ENCODE peak calls at places on chromosomes 6 and 20, in eight cellular contexts. One of them, this sample, is unnamed.

GRCh38 chr20:59977086-59977485 is 18.9 kb downstream of the CDH26 start:
- DNase-seq in HFF-Myc: no peak
- DNase-seq in HCT116: no peak
- DNase-seq in body of pancreas: no peak
- DNase-seq in BE2C: no peak
- DNase-seq in HFFc6: no peak
- DNase-seq in cardiac muscle cell: no peak
- DNase-seq in endothelial cell: no peak
- DNase-seq in this sample: no peak

GRCh38 chr20:45911486-45912343 is at the start of gene PLTP:
- DNase-seq in BE2C: peak; percentile 87
- DNase-seq in HFF-Myc: no peak
- DNase-seq in HCT116: no peak
- DNase-seq in HFFc6: peak; percentile 32
- DNase-seq in body of pancreas: peak; percentile 75
- DNase-seq in endothelial cell: peak; percentile 65
- DNase-seq in cardiac muscle cell: peak; percentile 86
- DNase-seq in this sample: peak; percentile 80

GRCh38 chr20:4726710-4727391 is 5.1 kb downstream of the PRND start:
- DNase-seq in endothelial cell: no peak
- DNase-seq in HFFc6: peak; percentile 80
- DNase-seq in cardiac muscle cell: peak; percentile 59
- DNase-seq in HCT116: no peak
- DNase-seq in HFF-Myc: peak; percentile 60
- DNase-seq in BE2C: no peak
- DNase-seq in body of pancreas: no peak
- DNase-seq in this sample: no peak

GRCh38 chr6:91376686-91377085 is 789.8 kb upstream of the MAP3K7 start:
- DNase-seq in HFFc6: no peak
- DNase-seq in HFF-Myc: no peak
- DNase-seq in endothelial cell: no peak
- DNase-seq in body of pancreas: peak; percentile 47
- DNase-seq in HCT116: no peak
- DNase-seq in BE2C: peak; percentile 74
- DNase-seq in cardiac muscle cell: no peak
- DNase-seq in this sample: no peak

GRCh38 chr20:58630063-58630462 is 21.0 kb upstream of the STX16 start:
- DNase-seq in body of pancreas: no peak
- DNase-seq in endothelial cell: no peak
- DNase-seq in HFFc6: peak; percentile 67
- DNase-seq in HFF-Myc: no peak
- DNase-seq in cardiac muscle cell: peak; percentile 52
- DNase-seq in BE2C: no peak
- DNase-seq in HCT116: no peak
- DNase-seq in this sample: no peak

GRCh38 chr20:32150291-32150848 is 40.9 kb downstream of the TM9SF4 start:
- DNase-seq in body of pancreas: no peak
- DNase-seq in HFF-Myc: no peak
- DNase-seq in BE2C: no peak
- DNase-seq in HCT116: no peak
- DNase-seq in HFFc6: no peak
- DNase-seq in endothelial cell: no peak
- DNase-seq in cardiac muscle cell: no peak
- DNase-seq in this sample: no peak

GRCh38 chr6:30880563-30881252 is 3.6 kb upstream of the DDR1 start:
- DNase-seq in HCT116: no peak
- DNase-seq in BE2C: no peak
- DNase-seq in body of pancreas: no peak
- DNase-seq in HFF-Myc: no peak
- DNase-seq in HFFc6: no peak
- DNase-seq in cardiac muscle cell: no peak
- DNase-seq in endothelial cell: no peak
- DNase-seq in this sample: peak; percentile 51

GRCh38 chr6:53691667-53692133 is 26.1 kb upstream of the KLHL31 start:
- DNase-seq in cardiac muscle cell: peak; percentile 19
- DNase-seq in BE2C: no peak
- DNase-seq in HFF-Myc: no peak
- DNase-seq in HCT116: no peak
- DNase-seq in HFFc6: no peak
- DNase-seq in endothelial cell: no peak
- DNase-seq in body of pancreas: no peak
- DNase-seq in this sample: no peak

GRCh38 chr6:44356432-44356950 is 14.0 kb downstream of the SPATS1 start:
- DNase-seq in HCT116: no peak
- DNase-seq in endothelial cell: no peak
- DNase-seq in cardiac muscle cell: no peak
- DNase-seq in BE2C: no peak
- DNase-seq in body of pancreas: no peak
- DNase-seq in HFFc6: no peak
- DNase-seq in HFF-Myc: no peak
- DNase-seq in this sample: no peak

GRCh38 chr20:60455272-60455671 is 497.0 kb downstream of the CDH26 start:
- DNase-seq in BE2C: no peak
- DNase-seq in body of pancreas: no peak
- DNase-seq in HCT116: no peak
- DNase-seq in endothelial cell: no peak
- DNase-seq in HFFc6: no peak
- DNase-seq in HFF-Myc: no peak
- DNase-seq in cardiac muscle cell: no peak
- DNase-seq in this sample: no peak

GRCh38 chr6:16319813-16320532 is 81.6 kb downstream of the GMPR start:
- DNase-seq in HFF-Myc: peak; percentile 79
- DNase-seq in endothelial cell: no peak
- DNase-seq in HCT116: peak; percentile 59
- DNase-seq in body of pancreas: peak; percentile 67
- DNase-seq in BE2C: peak; percentile 45
- DNase-seq in cardiac muscle cell: peak; percentile 89
- DNase-seq in HFFc6: peak; percentile 97
- DNase-seq in this sample: no peak

GRCh38 chr6:159978291-159979135 is 9.6 kb downstream of the IGF2R start:
- DNase-seq in body of pancreas: peak; percentile 73
- DNase-seq in endothelial cell: no peak
- DNase-seq in BE2C: no peak
- DNase-seq in HFF-Myc: no peak
- DNase-seq in HFFc6: no peak
- DNase-seq in HCT116: no peak
- DNase-seq in cardiac muscle cell: no peak
- DNase-seq in this sample: no peak

DNA sequence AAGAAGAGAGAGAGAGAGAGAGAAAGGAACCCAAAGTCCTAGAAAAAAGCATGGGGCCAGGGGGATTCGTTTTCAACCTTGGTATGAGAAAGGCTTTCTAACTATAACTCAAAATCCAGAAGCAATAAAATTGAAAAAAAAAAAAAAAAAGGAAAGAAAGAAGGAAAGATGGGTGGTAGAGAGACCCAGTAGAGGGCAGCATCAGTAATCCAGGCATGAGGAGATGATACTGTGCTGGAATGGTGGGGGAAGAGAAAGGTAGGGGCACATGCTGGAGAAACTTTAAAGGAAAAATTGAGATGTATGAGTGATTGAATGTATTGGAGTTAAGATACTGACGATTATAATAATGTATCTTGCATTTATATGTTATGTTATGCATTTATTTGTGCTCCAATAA is 1040.7 kb upstream of the FLRT3 start:
- DNase-seq in body of pancreas: no peak
- DNase-seq in HFFc6: no peak
- DNase-seq in HFF-Myc: no peak
- DNase-seq in endothelial cell: no peak
- DNase-seq in cardiac muscle cell: no peak
- DNase-seq in BE2C: no peak
- DNase-seq in HCT116: no peak
- DNase-seq in this sample: no peak
- TF ChIP-seq CTCF in body of pancreas: no peak
- TF ChIP-seq CTCF in HFFc6: no peak
- TF ChIP-seq CTCF in HFF-Myc: peak; percentile 33
- TF ChIP-seq CTCF in endothelial cell: no peak
- TF ChIP-seq CTCF in cardiac muscle cell: no peak
- TF ChIP-seq CTCF in BE2C: peak; percentile 58
- TF ChIP-seq CTCF in HCT116: no peak
- TF ChIP-seq CTCF in this sample: no peak

DNA sequence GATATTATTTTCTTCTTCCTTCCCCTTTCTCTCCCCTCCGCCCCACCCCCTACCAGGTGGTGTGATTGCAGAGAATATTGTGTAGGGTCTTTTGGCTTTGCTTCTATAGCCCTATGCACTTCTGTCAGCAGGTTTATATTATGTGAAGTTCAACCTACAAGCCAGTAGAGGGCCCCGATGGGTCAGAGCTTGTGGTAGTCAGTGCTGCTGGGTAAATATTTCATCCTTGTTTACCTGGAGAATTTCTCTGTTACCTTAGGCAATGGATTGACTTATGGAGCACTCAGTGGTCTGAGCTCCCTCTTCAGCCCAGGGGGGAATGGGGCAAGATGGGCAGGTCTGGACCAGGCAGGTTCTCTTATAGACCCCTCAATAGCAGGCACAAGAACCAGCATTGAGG is 720.9 kb downstream of the GRIK2 start:
- DNase-seq in BE2C: peak; percentile 37
- DNase-seq in endothelial cell: peak; percentile 16
- DNase-seq in cardiac muscle cell: no peak
- DNase-seq in HCT116: peak; percentile 6
- DNase-seq in body of pancreas: no peak
- DNase-seq in HFFc6: no peak
- DNase-seq in HFF-Myc: no peak
- DNase-seq in this sample: peak; percentile 6
- TF ChIP-seq CTCF in BE2C: peak; percentile 79
- TF ChIP-seq CTCF in endothelial cell: peak; percentile 55
- TF ChIP-seq CTCF in cardiac muscle cell: no peak
- TF ChIP-seq CTCF in HCT116: peak; percentile 32
- TF ChIP-seq CTCF in body of pancreas: no peak
- TF ChIP-seq CTCF in HFFc6: peak; percentile 53
- TF ChIP-seq CTCF in HFF-Myc: peak; percentile 22
- TF ChIP-seq CTCF in this sample: peak; percentile 37

GRCh38 chr20:39290575-39290974 is 328.4 kb downstream of the DHX35 start:
- DNase-seq in body of pancreas: no peak
- DNase-seq in endothelial cell: no peak
- DNase-seq in BE2C: no peak
- DNase-seq in cardiac muscle cell: no peak
- DNase-seq in HFF-Myc: no peak
- DNase-seq in HCT116: no peak
- DNase-seq in HFFc6: no peak
- DNase-seq in this sample: no peak

GRCh38 chr20:39289831-39290230 is 327.7 kb downstream of the DHX35 start:
- DNase-seq in body of pancreas: no peak
- DNase-seq in HFF-Myc: no peak
- DNase-seq in HCT116: no peak
- DNase-seq in BE2C: no peak
- DNase-seq in endothelial cell: no peak
- DNase-seq in cardiac muscle cell: no peak
- DNase-seq in HFFc6: no peak
- DNase-seq in this sample: no peak

GRCh38 chr20:39291301-39291700 is 329.2 kb downstream of the DHX35 start:
- DNase-seq in HCT116: no peak
- DNase-seq in endothelial cell: no peak
- DNase-seq in HFF-Myc: no peak
- DNase-seq in cardiac muscle cell: no peak
- DNase-seq in body of pancreas: no peak
- DNase-seq in BE2C: no peak
- DNase-seq in HFFc6: no peak
- DNase-seq in this sample: no peak

GRCh38 chr20:39292193-39292736 is 330.1 kb downstream of the DHX35 start:
- DNase-seq in body of pancreas: no peak
- DNase-seq in cardiac muscle cell: no peak
- DNase-seq in endothelial cell: no peak
- DNase-seq in HFFc6: no peak
- DNase-seq in BE2C: no peak
- DNase-seq in HFF-Myc: no peak
- DNase-seq in HCT116: no peak
- DNase-seq in this sample: no peak

DNA sequence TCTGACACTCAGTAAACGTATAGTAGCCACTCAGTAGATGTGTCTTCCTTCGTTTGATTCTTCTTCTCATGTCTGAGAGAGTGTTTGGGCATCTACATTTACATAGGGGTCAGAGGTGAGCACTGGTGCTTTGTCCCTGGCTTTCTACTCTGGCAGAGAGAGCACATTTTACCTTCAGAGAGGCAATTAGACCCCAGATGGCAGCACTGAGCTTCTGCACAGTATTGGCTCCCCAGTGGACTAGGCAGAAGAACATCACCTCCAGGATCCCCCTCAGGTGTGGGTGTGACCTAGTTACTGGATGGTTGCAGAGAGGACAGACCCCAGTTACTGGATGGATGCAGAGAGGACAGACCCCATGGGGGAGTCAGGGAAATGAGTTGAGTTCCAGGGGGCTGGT is 327.2 kb downstream of the DHX35 start:
- DNase-seq in HFF-Myc: no peak
- DNase-seq in body of pancreas: no peak
- DNase-seq in HFFc6: no peak
- DNase-seq in cardiac muscle cell: no peak
- DNase-seq in endothelial cell: no peak
- DNase-seq in BE2C: no peak
- DNase-seq in HCT116: no peak
- DNase-seq in this sample: no peak
- TF ChIP-seq CTCF in HFF-Myc: no peak
- TF ChIP-seq CTCF in body of pancreas: no peak
- TF ChIP-seq CTCF in HFFc6: no peak
- TF ChIP-seq CTCF in cardiac muscle cell: no peak
- TF ChIP-seq CTCF in endothelial cell: peak; percentile 20
- TF ChIP-seq CTCF in BE2C: peak; percentile 54
- TF ChIP-seq CTCF in HCT116: no peak
- TF ChIP-seq CTCF in this sample: peak; percentile 16

GRCh38 chr20:25139061-25139705 is 56.3 kb upstream of the ENTPD6 start:
- DNase-seq in body of pancreas: no peak
- DNase-seq in HFFc6: no peak
- DNase-seq in HCT116: peak; percentile 32
- DNase-seq in endothelial cell: no peak
- DNase-seq in cardiac muscle cell: no peak
- DNase-seq in HFF-Myc: no peak
- DNase-seq in BE2C: no peak
- DNase-seq in this sample: no peak
- TF ChIP-seq CTCF in body of pancreas: peak; percentile 16
- TF ChIP-seq CTCF in HFFc6: peak; percentile 15
- TF ChIP-seq CTCF in HCT116: peak; percentile 79
- TF ChIP-seq CTCF in endothelial cell: no peak
- TF ChIP-seq CTCF in cardiac muscle cell: no peak
- TF ChIP-seq CTCF in HFF-Myc: no peak
- TF ChIP-seq CTCF in BE2C: peak; percentile 14
- TF ChIP-seq CTCF in this sample: no peak

DNA sequence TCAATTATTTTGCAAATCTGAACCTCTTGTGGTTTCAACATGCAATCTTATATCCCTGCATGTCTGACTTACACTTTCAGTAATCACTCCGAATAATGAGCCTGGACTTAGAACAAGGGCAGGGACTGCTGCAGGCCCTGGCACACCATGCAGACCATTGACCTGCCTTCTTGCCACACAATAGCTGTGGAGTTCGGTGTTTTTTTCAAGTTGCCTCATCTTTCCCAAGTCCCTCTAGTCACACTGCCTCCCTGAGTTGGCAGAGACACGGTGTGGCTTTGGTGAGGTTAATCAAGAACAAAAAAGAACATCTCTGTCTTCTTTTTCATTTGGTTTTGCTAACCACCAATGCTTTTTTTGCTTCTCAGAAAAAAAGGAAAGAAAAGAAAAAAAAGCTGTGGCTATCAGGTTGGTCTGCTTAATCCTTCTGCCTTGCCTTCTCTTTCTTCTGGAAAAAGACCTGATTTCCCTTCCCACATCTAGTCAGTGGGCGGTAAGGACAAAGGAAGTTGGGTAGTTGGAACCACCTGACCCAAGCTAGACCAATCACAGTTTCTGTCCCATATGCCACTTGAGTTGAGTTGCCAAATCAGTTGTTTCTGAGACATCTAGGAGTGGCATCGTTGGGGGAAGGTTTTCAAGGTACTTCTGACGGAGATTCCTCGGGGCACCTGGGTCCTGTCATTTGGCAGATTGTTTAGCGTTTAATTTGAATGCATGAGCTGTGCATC is 55.9 kb upstream of the TASP1 start:
- DNase-seq in cardiac muscle cell: peak; percentile 18
- DNase-seq in body of pancreas: no peak
- DNase-seq in HFF-Myc: no peak
- DNase-seq in HCT116: no peak
- DNase-seq in endothelial cell: no peak
- DNase-seq in BE2C: no peak
- DNase-seq in HFFc6: no peak
- DNase-seq in this sample: no peak
- TF ChIP-seq CTCF in cardiac muscle cell: no peak
- TF ChIP-seq CTCF in body of pancreas: no peak
- TF ChIP-seq CTCF in HFF-Myc: no peak
- TF ChIP-seq CTCF in HCT116: no peak
- TF ChIP-seq CTCF in endothelial cell: no peak
- TF ChIP-seq CTCF in BE2C: no peak
- TF ChIP-seq CTCF in HFFc6: no peak
- TF ChIP-seq CTCF in this sample: no peak

This sample was measured in nephron progenitor cell.